ENCODE peak calls at places on chromosome 6, in six cellular contexts. C is A549, V is cardiac fibroblast, X is endothelial cell, J is bronchial epithelial cell, Y is epithelial cell of proximal tubule. B is an unnamed sample.

GRCh38 chr6:3841711-3842565 is 7.2 kb upstream of the FAM50B start:
- DNase-seq in C (no peak), V (peak; percentile 74), X (no peak), J (peak; percentile 78), Y (no peak), B (peak; percentile 92)

GRCh38 chr6:39786636-39787035 is 5.5 kb upstream of the DAAM2 start:
- DNase-seq in C (no peak), V (no peak), X (no peak), J (no peak), Y (no peak), B (no peak)

GRCh38 chr6:150256618-150257272 is 112.1 kb upstream of the IYD start:
- DNase-seq in C (no peak), V (peak; percentile 71), X (no peak), J (peak; percentile 100), Y (peak; percentile 81), B (peak; percentile 92)

GRCh38 chr6:15265787-15266186 is 19.9 kb downstream of the JARID2 start:
- DNase-seq in C (no peak), V (peak; percentile 65), X (no peak), J (no peak), Y (no peak), B (no peak)

GRCh38 chr6:148590881-148591280 is 155.9 kb upstream of the UST start:
- DNase-seq in C (no peak), V (no peak), X (no peak), J (no peak), Y (no peak), B (no peak)

GRCh38 chr6:125954735-125955410 is 1.7 kb upstream of the HINT3 start:
- DNase-seq in C (no peak), V (no peak), X (no peak), J (no peak), Y (no peak), B (no peak)

GRCh38 chr6:5941188-5941587 is 65.5 kb downstream of the NRN1 start:
- DNase-seq in C (no peak), V (peak; percentile 5), X (no peak), J (no peak), Y (no peak), B (no peak)

GRCh38 chr6:27865952-27866369 is 46.2 kb downstream of the OR2B2 start:
- DNase-seq in C (no peak), V (no peak), X (peak; percentile 16), J (no peak), Y (no peak), B (peak; percentile 13)

GRCh38 chr6:1424306-1424927 is 35.0 kb downstream of the FOXF2 start:
- DNase-seq in C (peak; percentile 63), V (peak; percentile 63), X (peak; percentile 68), J (peak; percentile 58), Y (peak; percentile 7), B (peak; percentile 73)

DNA sequence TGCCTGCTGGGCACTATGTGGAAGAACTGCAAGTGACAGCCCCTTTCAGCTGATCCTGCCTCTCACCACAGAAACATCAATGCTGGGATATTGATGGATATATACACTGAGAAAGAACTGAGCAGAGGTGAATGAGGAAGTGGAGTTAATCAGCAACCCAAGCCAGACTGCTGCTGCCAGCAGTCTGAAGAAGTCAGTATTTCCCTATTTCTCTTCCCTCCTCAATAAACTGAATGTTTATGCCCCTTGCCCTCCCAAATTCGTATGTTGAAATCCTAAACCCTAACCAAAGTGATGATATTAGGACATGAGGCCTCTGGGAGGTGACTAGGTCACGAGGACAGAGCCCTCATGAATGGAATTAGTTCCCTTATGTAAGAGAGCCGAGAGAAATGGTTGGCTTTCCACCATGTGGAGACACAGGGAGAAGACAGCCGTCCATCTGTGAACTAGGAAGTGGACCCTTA is 76.3 kb downstream of the CDK19 start:
- DNase-seq in C (no peak), V (no peak), X (no peak), J (no peak), Y (no peak), B (no peak)
- TF ChIP-seq CTCF in C (no peak), V (no peak), X (no peak), J (no peak), Y (no peak), B (no peak)

DNA sequence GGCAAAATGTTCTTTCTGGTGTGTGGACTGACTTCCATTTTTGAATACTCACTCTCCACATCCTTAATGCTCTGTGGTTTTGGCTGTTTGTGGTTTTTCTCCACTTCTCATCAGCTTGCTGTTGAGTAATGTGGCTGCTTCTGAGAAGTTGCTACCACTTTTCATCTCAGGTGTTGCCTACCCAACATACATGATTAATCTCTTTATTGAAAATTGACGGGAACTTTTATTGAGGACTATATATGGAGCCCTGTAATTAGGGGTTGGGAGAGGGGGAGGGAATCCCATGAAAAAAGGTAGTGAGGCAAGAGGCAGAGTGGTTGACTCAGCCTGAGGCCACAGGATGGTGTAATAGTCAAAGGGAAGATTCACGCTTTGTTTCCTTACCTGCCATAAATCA is 17.6 kb downstream of the IL22RA2 start:
- DNase-seq in C (no peak), V (peak; percentile 75), X (no peak), J (peak; percentile 80), Y (peak; percentile 15), B (no peak)
- TF ChIP-seq CTCF in C (no peak), V (no peak), X (no peak), J (no peak), Y (peak; percentile 35), B (no peak)

GRCh38 chr6:98416027-98416426 is 418.3 kb upstream of the POU3F2 start:
- DNase-seq in C (no peak), V (no peak), X (no peak), J (peak; percentile 1), Y (no peak), B (no peak)
- TF ChIP-seq CTCF in C (no peak), V (no peak), X (no peak), J (no peak), Y (no peak), B (no peak)

GRCh38 chr6:100678027-100678426 is 203.1 kb downstream of the ASCC3 start:
- DNase-seq in C (no peak), V (peak; percentile 26), X (no peak), J (no peak), Y (no peak), B (no peak)
- TF ChIP-seq CTCF in C (peak; percentile 26), V (no peak), X (no peak), J (no peak), Y (peak; percentile 14), B (peak; percentile 38)

B was measured in HFFc6.